ENCODE peak calls at places on chromosomes 3 and 15, in eight cellular contexts. V is astrocyte of the spinal cord, H is cardiac fibroblast, C is H9, T is mesothelial cell of epicardium, U is heart right ventricle, P is IMR-90, Q is fibroblast of lung. D is an unnamed sample.

GRCh38 chr3:125622381-125622788 is 27.1 kb upstream of the OSBPL11 start:
- DNase-seq in V (no peak), H (no peak), C (no peak), T (no peak), U (peak), P (no peak), Q (no peak), D (no peak)

GRCh38 chr3:52784021-52784621 is 6.7 kb downstream of the ITIH1 start:
- DNase-seq in V (no peak), H (no peak), C (no peak), T (peak), U (no peak), P (no peak), Q (no peak), D (no peak)

GRCh38 chr3:101223016-101223415 is 97.4 kb downstream of the IMPG2 start:
- DNase-seq in V (no peak), H (no peak), C (no peak), T (no peak), U (no peak), P (no peak), Q (no peak), D (no peak)

GRCh38 chr15:83833569-83833968 is 179.6 kb downstream of the ADAMTSL3 start:
- DNase-seq in V (no peak), H (no peak), C (no peak), T (no peak), U (no peak), P (no peak), Q (no peak), D (no peak)

GRCh38 chr15:50051811-50052419 is 67.1 kb downstream of the ATP8B4 start:
- DNase-seq in V (peak), H (peak), C (peak), T (peak), U (no peak), P (peak), Q (peak), D (peak)

GRCh38 chr3:99903844-99904243 is 86.2 kb downstream of the CMSS1 start:
- DNase-seq in V (no peak), H (no peak), C (no peak), T (no peak), U (no peak), P (peak), Q (no peak), D (no peak)

GRCh38 chr3:133812872-133813271 is 7.3 kb downstream of the SRPRB start:
- DNase-seq in V (no peak), H (peak), C (no peak), T (no peak), U (no peak), P (peak), Q (peak), D (no peak)

GRCh38 chr3:30437172-30437571 is 169.2 kb upstream of the TGFBR2 start:
- DNase-seq in V (peak), H (peak), C (no peak), T (no peak), U (no peak), P (peak), Q (peak), D (no peak)

GRCh38 chr3:161567962-161568361 is 71.4 kb downstream of the OTOL1 start:
- DNase-seq in V (no peak), H (no peak), C (no peak), T (no peak), U (no peak), P (no peak), Q (peak), D (no peak)

GRCh38 chr3:28726840-28727239 is 378.2 kb upstream of the AZI2 start:
- DNase-seq in V (peak), H (peak), C (peak), T (no peak), U (peak), P (no peak), Q (peak), D (peak)

GRCh38 chr3:25448750-25449684 is 21.0 kb downstream of the RARB start:
- DNase-seq in V (peak), H (peak), C (peak), T (peak), U (peak), P (peak), Q (peak), D (no peak)

GRCh38 chr15:55796321-55796965 is 53.5 kb upstream of the PRTG start:
- DNase-seq in V (no peak), H (peak), C (no peak), T (no peak), U (no peak), P (peak), Q (peak), D (no peak)

DNA sequence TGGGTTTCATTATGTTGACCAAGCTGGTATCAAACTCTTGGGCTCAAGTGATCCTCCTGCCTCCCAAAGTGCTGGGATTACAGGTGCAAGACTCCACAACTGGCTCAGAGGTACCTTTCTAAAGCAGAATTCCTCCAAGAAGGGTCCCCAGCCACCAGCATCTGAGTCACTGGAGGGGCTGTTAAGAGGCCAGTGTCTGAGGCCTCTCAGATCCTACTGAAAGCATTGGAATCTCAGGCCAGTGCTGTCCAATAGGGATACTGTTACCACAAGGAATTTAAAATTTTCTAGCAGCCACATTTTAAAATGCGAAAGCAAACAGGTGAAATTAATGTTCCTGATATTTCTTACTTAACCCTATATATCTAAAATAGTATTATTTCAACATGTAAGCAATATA is 1.3 kb downstream of the CAV3 start:
- DNase-seq in V (no peak), H (no peak), C (no peak), T (no peak), U (no peak), P (no peak), Q (no peak), D (no peak)
- TF ChIP-seq CTCF in V (no peak), H (no peak), C (no peak), T (no peak), U (no peak), P (no peak), Q (no peak), D (no peak)

GRCh38 chr15:99504823-99505551 is 60.8 kb upstream of the MEF2A start:
- DNase-seq in V (peak), H (peak), C (no peak), T (no peak), U (no peak), P (peak), Q (peak), D (no peak)
- TF ChIP-seq CTCF in V (peak), H (no peak), C (peak), T (no peak), U (peak), P (no peak), Q (no peak), D (no peak)

GRCh38 chr15:42093966-42094365 is 396 bp downstream of the PLA2G4D start:
- DNase-seq in V (no peak), H (no peak), C (no peak), T (no peak), U (no peak), P (no peak), Q (no peak), D (no peak)

GRCh38 chr15:42091753-42092665 is 2.4 kb downstream of the PLA2G4D start:
- DNase-seq in V (no peak), H (no peak), C (peak), T (no peak), U (no peak), P (no peak), Q (no peak), D (no peak)

GRCh38 chr15:42092666-42093445 is 1.5 kb downstream of the PLA2G4D start:
- DNase-seq in V (no peak), H (no peak), C (peak), T (no peak), U (peak), P (no peak), Q (no peak), D (no peak)

GRCh38 chr15:42097018-42097417 is 2.7 kb upstream of the PLA2G4D start:
- DNase-seq in V (no peak), H (no peak), C (no peak), T (no peak), U (no peak), P (no peak), Q (no peak), D (no peak)

GRCh38 chr15:42094512-42094963 is at the start of gene PLA2G4D:
- DNase-seq in V (no peak), H (no peak), C (peak), T (no peak), U (no peak), P (no peak), Q (no peak), D (no peak)
- TF ChIP-seq CTCF in V (no peak), H (no peak), C (no peak), T (no peak), U (no peak), P (no peak), Q (no peak), D (no peak)

GRCh38 chr3:146115619-146116018 is 45.4 kb downstream of the PLOD2 start:
- DNase-seq in V (no peak), H (no peak), C (no peak), T (no peak), U (no peak), P (no peak), Q (no peak), D (no peak)
- TF ChIP-seq CTCF in V (no peak), H (no peak), C (no peak), T (no peak), U (no peak), P (no peak), Q (no peak), D (no peak)

GRCh38 chr15:36599824-36600365 is 20.5 kb downstream of the CDIN1 start:
- DNase-seq in V (no peak), H (no peak), C (no peak), T (no peak), U (no peak), P (no peak), Q (no peak), D (no peak)

GRCh38 chr15:36595625-36596024 is 16.2 kb downstream of the CDIN1 start:
- DNase-seq in V (no peak), H (no peak), C (no peak), T (no peak), U (peak), P (no peak), Q (peak), D (no peak)

GRCh38 chr15:36594556-36595090 is 15.2 kb downstream of the CDIN1 start:
- DNase-seq in V (no peak), H (no peak), C (no peak), T (no peak), U (no peak), P (no peak), Q (no peak), D (no peak)

GRCh38 chr15:36598529-36599177 is 19.2 kb downstream of the CDIN1 start:
- DNase-seq in V (peak), H (peak), C (no peak), T (no peak), U (no peak), P (peak), Q (peak), D (no peak)

GRCh38 chr15:36596915-36597314 is 17.5 kb downstream of the CDIN1 start:
- DNase-seq in V (no peak), H (no peak), C (no peak), T (no peak), U (no peak), P (no peak), Q (no peak), D (no peak)
- TF ChIP-seq CTCF in V (no peak), H (no peak), C (no peak), T (no peak), U (no peak), P (no peak), Q (no peak), D (no peak)

DNA sequence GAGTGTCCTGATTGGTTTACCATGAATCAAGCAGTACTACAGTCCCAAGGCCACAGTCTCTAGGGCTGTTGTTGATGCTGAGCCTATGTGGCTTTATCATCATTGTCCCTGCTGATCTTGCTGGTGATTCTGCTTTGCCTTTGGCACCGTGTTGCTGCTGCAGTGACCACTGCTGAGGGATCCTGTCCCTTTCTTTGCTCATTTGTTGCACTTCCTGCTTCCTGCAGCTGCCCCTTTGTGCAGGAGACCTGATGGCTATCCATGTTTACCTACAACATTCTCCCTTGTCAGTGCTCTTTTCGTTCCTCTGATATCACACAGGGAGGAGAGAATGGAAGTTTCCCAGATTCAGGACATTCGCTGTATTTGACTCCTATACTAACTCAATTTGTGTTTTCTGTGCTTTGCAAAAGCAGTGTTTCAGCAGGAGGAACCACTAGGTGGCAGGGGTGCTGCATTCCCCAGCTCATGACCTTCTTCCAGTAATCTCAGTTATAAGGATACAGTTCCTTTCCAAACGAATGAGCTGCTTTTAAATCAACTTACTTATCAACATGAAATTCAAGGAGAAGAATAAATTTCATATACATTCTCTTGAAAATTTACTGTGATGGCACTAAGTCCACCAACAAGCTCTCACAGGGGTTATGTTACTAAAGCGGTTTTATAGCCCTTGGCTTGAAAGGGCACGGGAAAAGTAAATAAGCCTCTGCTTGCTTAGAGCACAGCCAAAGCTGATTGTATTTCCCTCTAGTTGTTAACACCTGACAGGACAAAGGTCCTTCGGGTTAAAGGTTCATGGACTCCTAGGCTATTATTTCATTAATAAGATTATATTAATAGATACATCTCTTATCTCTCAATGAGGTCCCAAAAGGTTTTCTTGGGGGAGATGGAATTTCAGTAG is 9.7 kb upstream of the THUMPD3 start:
- DNase-seq in V (peak), H (peak), C (peak), T (no peak), U (peak), P (peak), Q (peak), D (peak)
- TF ChIP-seq CTCF in V (peak), H (peak), C (peak), T (peak), U (peak), P (peak), Q (peak), D (peak)

DNA sequence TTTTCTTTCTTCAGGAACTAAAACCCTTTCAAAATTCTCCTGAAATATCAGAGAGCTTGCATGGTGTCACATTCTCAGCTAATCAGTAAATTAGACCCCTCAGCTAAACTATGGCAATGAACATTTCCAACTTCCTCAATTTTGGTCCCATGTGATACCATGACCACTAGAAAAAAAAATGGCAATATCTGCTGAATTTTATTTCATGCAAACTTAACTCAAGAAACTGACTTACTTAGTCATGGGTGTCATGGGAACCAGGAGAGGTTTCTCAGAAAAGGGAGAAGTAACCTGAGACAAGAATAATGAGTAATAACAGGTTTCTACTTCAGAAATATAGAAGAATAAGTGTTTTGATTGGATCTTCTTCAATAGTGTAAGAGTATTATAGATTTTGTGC is 784.6 kb upstream of the ALCAM start:
- DNase-seq in V (no peak), H (no peak), C (no peak), T (no peak), U (no peak), P (no peak), Q (peak), D (no peak)
- TF ChIP-seq CTCF in V (no peak), H (no peak), C (no peak), T (no peak), U (no peak), P (no peak), Q (no peak), D (no peak)

DNA sequence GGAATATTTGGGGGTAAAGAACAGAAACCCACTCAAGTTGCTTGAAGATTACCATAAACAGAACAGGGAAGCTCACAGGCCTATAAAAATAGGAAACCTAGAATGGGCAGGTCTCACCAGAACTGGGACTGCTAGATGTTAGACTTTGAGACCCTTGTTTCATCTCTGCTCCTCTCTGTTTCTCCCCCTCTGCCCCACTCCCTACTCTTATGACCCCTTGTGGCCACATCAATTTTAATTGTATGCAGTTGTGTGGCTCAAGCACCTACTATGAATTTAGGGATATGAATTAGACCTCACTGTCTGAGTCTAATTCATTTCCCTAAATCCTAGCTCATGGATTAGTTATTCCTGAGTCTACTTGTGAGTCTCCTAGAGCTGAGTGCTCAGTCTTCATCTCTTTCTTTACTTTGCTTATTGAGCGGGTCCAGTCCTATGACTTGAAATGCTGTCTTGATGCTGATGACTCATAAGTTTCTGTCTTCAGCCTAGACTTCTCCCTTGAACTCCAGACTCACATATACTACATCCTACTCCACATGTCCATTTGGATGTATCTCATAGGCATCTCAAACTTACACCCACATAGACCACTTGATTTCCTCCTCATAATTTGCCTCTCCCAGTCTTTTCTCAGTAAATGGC is 78.7 kb downstream of the ITPR1 start:
- DNase-seq in V (no peak), H (no peak), C (no peak), T (no peak), U (no peak), P (no peak), Q (peak), D (no peak)
- TF ChIP-seq CTCF in V (no peak), H (peak), C (peak), T (no peak), U (no peak), P (no peak), Q (no peak), D (no peak)

DNA sequence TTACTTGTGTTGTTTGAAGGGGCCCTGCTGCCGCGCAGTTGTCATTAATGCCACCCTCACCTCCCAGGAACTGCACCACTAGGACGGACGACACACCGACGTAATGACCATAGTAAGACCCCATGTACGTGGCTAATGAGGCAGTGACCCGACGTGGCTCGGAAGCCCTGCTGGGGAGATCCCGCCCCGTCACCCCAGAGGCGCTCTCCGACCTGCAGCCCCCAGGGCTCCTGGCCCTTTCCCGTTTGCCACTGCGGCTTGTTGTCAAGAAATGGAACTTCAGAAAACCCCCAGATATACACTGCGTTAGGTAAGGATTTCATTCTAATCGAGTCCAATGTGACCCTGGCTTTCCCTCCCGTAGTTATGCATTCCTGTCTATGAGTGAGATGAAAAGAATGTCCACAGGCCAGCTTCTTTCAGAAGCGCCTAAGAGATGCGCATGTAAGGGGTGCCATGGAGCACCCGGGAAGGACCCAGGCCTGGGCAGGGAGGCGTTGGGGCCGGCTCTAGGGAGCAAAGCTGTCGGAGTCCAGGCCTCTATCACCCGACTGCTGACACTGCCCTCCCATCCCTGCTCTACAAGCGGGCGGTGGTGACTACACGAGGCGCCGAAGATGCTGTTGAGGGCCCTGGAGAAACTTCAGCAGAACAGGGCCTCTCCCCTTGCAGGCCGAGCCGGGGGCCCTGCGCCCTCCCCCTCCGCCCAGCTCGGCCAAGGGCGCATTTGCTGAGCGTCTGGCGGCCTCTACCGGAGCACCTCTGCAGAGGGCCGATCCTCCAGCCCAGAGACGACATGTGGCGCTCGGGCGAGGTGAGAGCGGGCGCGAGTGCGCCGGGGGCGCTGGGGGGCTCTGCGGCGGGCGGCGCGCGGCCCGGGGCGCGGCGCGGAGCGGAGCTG is at the start of gene GABRA5:
- DNase-seq in V (peak), H (no peak), C (peak), T (no peak), U (peak), P (peak), Q (peak), D (peak)
- TF ChIP-seq CTCF in V (peak), H (no peak), C (peak), T (no peak), U (peak), P (peak), Q (no peak), D (peak)